ENCODE peak calls at places on chromosomes 6 and 20, in ten cellular contexts. One of them, this sample, is unnamed.

GRCh38 chr6:43129434-43130194 is 41.5 kb upstream of the SRF start:
- DNase-seq in AG20443: peak
- DNase-seq in EL: peak
- DNase-seq in AG09319: no peak
- DNase-seq in A673: peak
- DNase-seq in KG1: no peak
- DNase-seq in HT-29: peak
- DNase-seq in ovary: no peak
- DNase-seq in activated naive CD8-positive, alpha-beta T cell treated with anti-CD3 and anti-CD28 coated beads, Interleukin-2, amount 50 U/mL, for 24 hours: no peak
- DNase-seq in adrenal gland: peak
- DNase-seq in this sample: peak

GRCh38 chr6:41967312-41968287 is 26.0 kb upstream of the CCND3 start:
- DNase-seq in AG20443: peak
- DNase-seq in EL: no peak
- DNase-seq in AG09319: no peak
- DNase-seq in A673: no peak
- DNase-seq in KG1: no peak
- DNase-seq in HT-29: peak
- DNase-seq in ovary: no peak
- DNase-seq in activated naive CD8-positive, alpha-beta T cell treated with anti-CD3 and anti-CD28 coated beads, Interleukin-2, amount 50 U/mL, for 24 hours: no peak
- DNase-seq in adrenal gland: no peak
- DNase-seq in this sample: peak

GRCh38 chr6:143806282-143807102 is 36.6 kb upstream of the LTV1 start:
- DNase-seq in AG20443: peak
- DNase-seq in EL: peak
- DNase-seq in AG09319: no peak
- DNase-seq in A673: no peak
- DNase-seq in KG1: no peak
- DNase-seq in HT-29: no peak
- DNase-seq in ovary: no peak
- DNase-seq in activated naive CD8-positive, alpha-beta T cell treated with anti-CD3 and anti-CD28 coated beads, Interleukin-2, amount 50 U/mL, for 24 hours: peak
- DNase-seq in adrenal gland: peak
- DNase-seq in this sample: no peak

GRCh38 chr20:43667341-43668132 is 623 bp downstream of the MYBL2 start:
- DNase-seq in AG20443: peak
- DNase-seq in EL: peak
- DNase-seq in AG09319: no peak
- DNase-seq in A673: peak
- DNase-seq in KG1: no peak
- DNase-seq in HT-29: peak
- DNase-seq in ovary: no peak
- DNase-seq in activated naive CD8-positive, alpha-beta T cell treated with anti-CD3 and anti-CD28 coated beads, Interleukin-2, amount 50 U/mL, for 24 hours: peak
- DNase-seq in adrenal gland: no peak
- DNase-seq in this sample: no peak

GRCh38 chr6:17004269-17004668 is 97.6 kb upstream of the STMND1 start:
- DNase-seq in AG20443: no peak
- DNase-seq in EL: no peak
- DNase-seq in AG09319: no peak
- DNase-seq in A673: peak
- DNase-seq in KG1: no peak
- DNase-seq in HT-29: no peak
- DNase-seq in ovary: no peak
- DNase-seq in activated naive CD8-positive, alpha-beta T cell treated with anti-CD3 and anti-CD28 coated beads, Interleukin-2, amount 50 U/mL, for 24 hours: no peak
- DNase-seq in adrenal gland: no peak
- DNase-seq in this sample: no peak

GRCh38 chr6:159094444-159095252 is 49.9 kb upstream of the TAGAP start:
- DNase-seq in AG20443: no peak
- DNase-seq in EL: no peak
- DNase-seq in AG09319: no peak
- DNase-seq in A673: no peak
- DNase-seq in KG1: no peak
- DNase-seq in HT-29: no peak
- DNase-seq in ovary: no peak
- DNase-seq in activated naive CD8-positive, alpha-beta T cell treated with anti-CD3 and anti-CD28 coated beads, Interleukin-2, amount 50 U/mL, for 24 hours: peak
- DNase-seq in adrenal gland: no peak
- DNase-seq in this sample: no peak

GRCh38 chr6:122652431-122652830 is 42.2 kb downstream of the PKIB start:
- DNase-seq in AG20443: no peak
- DNase-seq in EL: no peak
- DNase-seq in AG09319: no peak
- DNase-seq in A673: no peak
- DNase-seq in KG1: no peak
- DNase-seq in HT-29: peak
- DNase-seq in ovary: no peak
- DNase-seq in activated naive CD8-positive, alpha-beta T cell treated with anti-CD3 and anti-CD28 coated beads, Interleukin-2, amount 50 U/mL, for 24 hours: no peak
- DNase-seq in adrenal gland: no peak
- DNase-seq in this sample: no peak

GRCh38 chr20:55291251-55291650 is 714.1 kb downstream of the CBLN4 start:
- DNase-seq in AG20443: no peak
- DNase-seq in EL: no peak
- DNase-seq in AG09319: no peak
- DNase-seq in A673: no peak
- DNase-seq in KG1: no peak
- DNase-seq in HT-29: no peak
- DNase-seq in ovary: no peak
- DNase-seq in activated naive CD8-positive, alpha-beta T cell treated with anti-CD3 and anti-CD28 coated beads, Interleukin-2, amount 50 U/mL, for 24 hours: no peak
- DNase-seq in adrenal gland: no peak
- DNase-seq in this sample: no peak

GRCh38 chr6:127877231-127877630 is 23.6 kb downstream of the THEMIS start:
- DNase-seq in AG20443: no peak
- DNase-seq in EL: no peak
- DNase-seq in AG09319: no peak
- DNase-seq in A673: no peak
- DNase-seq in KG1: no peak
- DNase-seq in HT-29: no peak
- DNase-seq in ovary: no peak
- DNase-seq in activated naive CD8-positive, alpha-beta T cell treated with anti-CD3 and anti-CD28 coated beads, Interleukin-2, amount 50 U/mL, for 24 hours: no peak
- DNase-seq in adrenal gland: no peak
- DNase-seq in this sample: no peak

GRCh38 chr6:722077-722524 is 29.2 kb upstream of the EXOC2 start:
- DNase-seq in AG20443: peak
- DNase-seq in EL: peak
- DNase-seq in AG09319: peak
- DNase-seq in A673: peak
- DNase-seq in KG1: peak
- DNase-seq in HT-29: peak
- DNase-seq in ovary: peak
- DNase-seq in activated naive CD8-positive, alpha-beta T cell treated with anti-CD3 and anti-CD28 coated beads, Interleukin-2, amount 50 U/mL, for 24 hours: peak
- DNase-seq in adrenal gland: peak
- DNase-seq in this sample: peak

GRCh38 chr20:9306521-9306920 is 207.9 kb upstream of the LAMP5 start:
- DNase-seq in AG20443: no peak
- DNase-seq in EL: peak
- DNase-seq in AG09319: peak
- DNase-seq in A673: no peak
- DNase-seq in KG1: no peak
- DNase-seq in HT-29: no peak
- DNase-seq in ovary: no peak
- DNase-seq in activated naive CD8-positive, alpha-beta T cell treated with anti-CD3 and anti-CD28 coated beads, Interleukin-2, amount 50 U/mL, for 24 hours: no peak
- DNase-seq in adrenal gland: no peak
- DNase-seq in this sample: no peak

GRCh38 chr6:84448331-84448730 is 220.9 kb upstream of the CEP162 start:
- DNase-seq in AG20443: no peak
- DNase-seq in EL: no peak
- DNase-seq in AG09319: no peak
- DNase-seq in A673: no peak
- DNase-seq in KG1: no peak
- DNase-seq in HT-29: no peak
- DNase-seq in ovary: no peak
- DNase-seq in activated naive CD8-positive, alpha-beta T cell treated with anti-CD3 and anti-CD28 coated beads, Interleukin-2, amount 50 U/mL, for 24 hours: no peak
- DNase-seq in adrenal gland: no peak
- DNase-seq in this sample: no peak

GRCh38 chr20:58075980-58076749 is 152.3 kb downstream of the ANKRD60 start:
- DNase-seq in AG20443: no peak
- DNase-seq in EL: no peak
- DNase-seq in AG09319: no peak
- DNase-seq in A673: no peak
- DNase-seq in KG1: no peak
- DNase-seq in HT-29: no peak
- DNase-seq in ovary: no peak
- DNase-seq in activated naive CD8-positive, alpha-beta T cell treated with anti-CD3 and anti-CD28 coated beads, Interleukin-2, amount 50 U/mL, for 24 hours: no peak
- DNase-seq in adrenal gland: no peak
- DNase-seq in this sample: no peak

This sample was measured in SW480.